ENCODE peak calls at places on chromosomes 16 and 17, in four cellular contexts. One of them, this sample, is unnamed. For H3K4me1, the result is how much of the 10 kb centered on the place peaks cover.

GRCh38 chr16:11306997-11307638 is 26.0 kb upstream of the PRM1 start:
- DNase-seq in HCT116: no peak
- DNase-seq in fibroblast of lung: no peak
- DNase-seq in stomach: no peak
- DNase-seq in this sample: no peak

GRCh38 chr17:51802544-51802943 is 356.0 kb downstream of the CA10 start:
- DNase-seq in HCT116: no peak
- DNase-seq in fibroblast of lung: no peak
- DNase-seq in stomach: no peak
- DNase-seq in this sample: no peak

GRCh38 chr17:45425125-45425983 is 7.3 kb downstream of the ARHGAP27 start:
- DNase-seq in HCT116: peak
- DNase-seq in fibroblast of lung: peak
- DNase-seq in stomach: peak
- DNase-seq in this sample: no peak

GRCh38 chr17:36463916-36464764 is 22.3 kb upstream of the ZNHIT3 start:
- DNase-seq in HCT116: peak
- DNase-seq in fibroblast of lung: peak
- DNase-seq in stomach: peak
- DNase-seq in this sample: peak

GRCh38 chr16:48441863-48442279 is 56.7 kb upstream of the SIAH1 start:
- DNase-seq in HCT116: no peak
- DNase-seq in fibroblast of lung: no peak
- DNase-seq in stomach: no peak
- DNase-seq in this sample: no peak

GRCh38 chr17:19386974-19387920 is at the start of gene MFAP4:
- DNase-seq in HCT116: no peak
- DNase-seq in fibroblast of lung: peak
- DNase-seq in stomach: no peak
- DNase-seq in this sample: peak

GRCh38 chr16:69077251-69077650 is 28.2 kb upstream of the HAS3 start:
- DNase-seq in HCT116: peak
- DNase-seq in fibroblast of lung: peak
- DNase-seq in stomach: no peak
- DNase-seq in this sample: no peak

GRCh38 chr17:6353161-6353560 is 81.8 kb downstream of the AIPL1 start:
- DNase-seq in HCT116: no peak
- DNase-seq in fibroblast of lung: no peak
- DNase-seq in stomach: no peak
- DNase-seq in this sample: no peak

GRCh38 chr17:74340470-74341023 is 14.5 kb downstream of the KIF19 start:
- DNase-seq in HCT116: no peak
- DNase-seq in fibroblast of lung: no peak
- DNase-seq in stomach: no peak
- DNase-seq in this sample: no peak

DNA sequence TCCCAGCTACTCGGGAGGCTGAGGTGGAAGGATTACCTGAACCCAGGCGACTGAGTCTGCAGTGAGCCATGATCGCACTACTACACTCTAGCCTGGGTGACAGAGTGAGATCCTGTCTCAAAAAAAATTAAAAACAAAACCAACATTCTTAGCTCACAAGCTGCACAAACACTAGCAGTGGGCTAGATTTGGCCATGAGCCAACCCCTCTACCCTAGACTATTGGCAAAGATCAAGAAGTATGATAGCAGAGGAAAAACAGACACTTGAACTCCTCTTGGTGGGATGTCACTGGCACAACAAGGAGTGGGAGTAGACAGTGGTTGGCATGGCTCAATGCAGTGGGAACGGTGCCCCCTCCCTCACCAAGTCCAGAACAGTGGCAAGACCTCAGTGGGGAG is 19.6 kb upstream of the RIPOR1 start:
- DNase-seq in HCT116: no peak
- DNase-seq in fibroblast of lung: no peak
- DNase-seq in stomach: no peak
- DNase-seq in this sample: no peak
- H3K4me3 ChIP-seq in HCT116: no peak
- H3K4me3 ChIP-seq in fibroblast of lung: no peak
- H3K4me3 ChIP-seq in stomach: no peak
- H3K4me3 ChIP-seq in this sample: no peak

GRCh38 chr16:82649766-82650165 is 23.0 kb downstream of the CDH13 start:
- DNase-seq in HCT116: no peak
- DNase-seq in fibroblast of lung: no peak
- DNase-seq in stomach: no peak
- DNase-seq in this sample: no peak
- H3K4me1 ChIP-seq in HCT116: under half
- H3K4me1 ChIP-seq in fibroblast of lung: under half
- H3K4me1 ChIP-seq in stomach: under half
- H3K4me1 ChIP-seq in this sample: under half

GRCh38 chr17:50208611-50209061 is 7.2 kb upstream of the COL1A1 start:
- DNase-seq in HCT116: no peak
- DNase-seq in fibroblast of lung: no peak
- DNase-seq in stomach: no peak
- DNase-seq in this sample: no peak

GRCh38 chr17:50207792-50208567 is 6.5 kb upstream of the COL1A1 start:
- DNase-seq in HCT116: no peak
- DNase-seq in fibroblast of lung: no peak
- DNase-seq in stomach: no peak
- DNase-seq in this sample: no peak

GRCh38 chr17:50209133-50209471 is 7.7 kb upstream of the COL1A1 start:
- DNase-seq in HCT116: no peak
- DNase-seq in fibroblast of lung: no peak
- DNase-seq in stomach: no peak
- DNase-seq in this sample: no peak

GRCh38 chr17:50210249-50211225 is 9.1 kb upstream of the COL1A1 start:
- DNase-seq in HCT116: no peak
- DNase-seq in fibroblast of lung: peak
- DNase-seq in stomach: no peak
- DNase-seq in this sample: peak

DNA sequence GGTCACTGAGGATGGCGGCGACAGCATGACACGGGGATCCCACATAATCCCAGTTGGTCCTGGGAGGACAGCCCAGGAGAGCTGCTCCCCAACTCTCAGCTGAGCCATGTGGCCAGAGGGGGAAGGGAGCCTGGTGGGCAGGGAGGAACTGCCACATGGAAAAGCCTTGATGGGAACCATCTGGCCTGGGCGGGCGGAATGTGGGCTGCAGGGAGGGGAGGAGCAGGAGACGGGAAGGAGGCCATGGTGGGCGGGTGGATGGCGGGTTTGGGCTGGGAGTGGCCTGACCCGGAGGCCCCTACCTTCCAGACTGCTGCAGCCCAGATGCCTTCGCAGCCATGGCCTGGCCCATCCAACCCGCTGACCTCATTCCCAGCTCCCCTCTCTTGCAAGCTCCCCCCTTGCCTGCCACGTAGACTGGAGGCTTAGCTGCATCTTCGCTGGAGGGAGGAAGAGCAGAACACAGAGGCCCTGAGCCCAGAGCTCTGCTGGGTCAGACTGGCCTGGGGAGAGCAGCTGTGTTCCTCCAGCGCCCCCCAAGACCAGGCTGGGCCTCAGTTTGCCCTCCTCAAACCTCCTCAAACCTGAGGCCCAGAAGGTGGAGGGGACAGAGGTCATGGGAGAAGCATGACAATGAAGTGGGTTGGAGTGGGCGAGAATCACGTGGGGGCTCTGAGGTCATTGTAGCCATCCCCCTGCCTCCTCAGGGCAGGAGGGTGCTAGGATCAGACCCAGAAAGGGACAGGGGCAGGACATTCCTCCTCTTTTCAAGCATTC is 8.2 kb upstream of the COL1A1 start:
- DNase-seq in HCT116: no peak
- DNase-seq in fibroblast of lung: peak
- DNase-seq in stomach: peak
- DNase-seq in this sample: peak
- H3K4me3 ChIP-seq in HCT116: peak
- H3K4me3 ChIP-seq in fibroblast of lung: peak
- H3K4me3 ChIP-seq in stomach: no peak
- H3K4me3 ChIP-seq in this sample: no peak

DNA sequence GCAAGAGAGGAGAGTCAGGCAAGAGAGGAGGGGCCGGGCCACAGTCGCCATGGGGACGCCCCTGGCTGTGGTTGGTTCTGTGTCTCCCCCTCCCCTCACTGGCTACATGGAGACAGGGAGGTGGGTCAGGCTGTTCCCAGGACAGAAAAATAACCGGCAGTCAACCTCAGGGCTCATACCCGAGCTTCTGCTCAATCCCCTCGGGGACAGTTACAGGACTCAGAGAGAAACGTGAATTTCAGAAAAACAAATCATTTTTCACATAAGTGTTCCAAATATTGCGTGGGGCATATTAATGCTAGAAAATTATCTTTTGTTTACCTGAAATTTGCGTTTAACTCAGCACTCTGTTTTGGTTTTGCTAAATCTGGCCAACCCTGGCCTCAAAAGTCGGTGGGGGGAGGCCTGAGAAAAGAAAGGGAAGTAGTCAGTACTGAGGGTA is 22.2 kb upstream of the CPSF4L start:
- DNase-seq in HCT116: no peak
- DNase-seq in fibroblast of lung: no peak
- DNase-seq in stomach: no peak
- DNase-seq in this sample: no peak
- H3K4me1 ChIP-seq in HCT116: under half
- H3K4me1 ChIP-seq in fibroblast of lung: under half
- H3K4me1 ChIP-seq in stomach: half or more
- H3K4me1 ChIP-seq in this sample: half or more

GRCh38 chr16:81448154-81449131 is 3.8 kb downstream of the CMIP start:
- DNase-seq in HCT116: no peak
- DNase-seq in fibroblast of lung: no peak
- DNase-seq in stomach: peak
- DNase-seq in this sample: no peak
- H3K4me3 ChIP-seq in HCT116: no peak
- H3K4me3 ChIP-seq in fibroblast of lung: no peak
- H3K4me3 ChIP-seq in stomach: peak
- H3K4me3 ChIP-seq in this sample: peak

GRCh38 chr16:84756830-84757229 is 57.0 kb downstream of the USP10 start:
- DNase-seq in HCT116: no peak
- DNase-seq in fibroblast of lung: no peak
- DNase-seq in stomach: no peak
- DNase-seq in this sample: no peak

GRCh38 chr16:84755004-84755672 is 55.3 kb downstream of the USP10 start:
- DNase-seq in HCT116: no peak
- DNase-seq in fibroblast of lung: no peak
- DNase-seq in stomach: no peak
- DNase-seq in this sample: no peak

GRCh38 chr16:84753412-84754325 is 53.9 kb downstream of the USP10 start:
- DNase-seq in HCT116: no peak
- DNase-seq in fibroblast of lung: no peak
- DNase-seq in stomach: no peak
- DNase-seq in this sample: no peak

GRCh38 chr16:84752600-84752999 is 52.8 kb downstream of the USP10 start:
- DNase-seq in HCT116: no peak
- DNase-seq in fibroblast of lung: no peak
- DNase-seq in stomach: no peak
- DNase-seq in this sample: no peak

GRCh38 chr16:84754353-84754856 is 54.6 kb downstream of the USP10 start:
- DNase-seq in HCT116: peak
- DNase-seq in fibroblast of lung: peak
- DNase-seq in stomach: peak
- DNase-seq in this sample: peak
- H3K4me1 ChIP-seq in HCT116: under half
- H3K4me1 ChIP-seq in fibroblast of lung: under half
- H3K4me1 ChIP-seq in stomach: half or more
- H3K4me1 ChIP-seq in this sample: under half

GRCh38 chr17:67585077-67585602 is 132.6 kb upstream of the NOL11 start:
- DNase-seq in HCT116: no peak
- DNase-seq in fibroblast of lung: no peak
- DNase-seq in stomach: no peak
- DNase-seq in this sample: no peak
- H3K4me3 ChIP-seq in HCT116: no peak
- H3K4me3 ChIP-seq in fibroblast of lung: no peak
- H3K4me3 ChIP-seq in stomach: no peak
- H3K4me3 ChIP-seq in this sample: no peak

GRCh38 chr17:77451271-77451893 is 310.6 kb downstream of the SEC14L1 start:
- DNase-seq in HCT116: no peak
- DNase-seq in fibroblast of lung: peak
- DNase-seq in stomach: peak
- DNase-seq in this sample: peak
- H3K4me1 ChIP-seq in HCT116: under half
- H3K4me1 ChIP-seq in fibroblast of lung: half or more
- H3K4me1 ChIP-seq in stomach: half or more
- H3K4me1 ChIP-seq in this sample: half or more

GRCh38 chr17:42071810-42072209 is 21.4 kb upstream of the C17orf113 start:
- DNase-seq in HCT116: no peak
- DNase-seq in fibroblast of lung: no peak
- DNase-seq in stomach: no peak
- DNase-seq in this sample: no peak
- H3K4me3 ChIP-seq in HCT116: no peak
- H3K4me3 ChIP-seq in fibroblast of lung: no peak
- H3K4me3 ChIP-seq in stomach: peak
- H3K4me3 ChIP-seq in this sample: peak

This sample was measured in heart right ventricle.